ENCODE peak calls at places on chromosomes 16 and 17, in five cellular contexts. One of them, this sample, is unnamed. For H3K9me3, the result is how much of the 10 kb centered on the place peaks cover.

GRCh38 chr16:86574646-86575045 is 3.7 kb upstream of the FOXL1 start:
- DNase-seq in psoas muscle: no peak
- DNase-seq in pancreas: no peak
- DNase-seq in naive thymus-derived CD4-positive, alpha-beta T cell: no peak
- DNase-seq in A549: no peak
- DNase-seq in this sample: no peak

GRCh38 chr16:84595052-84595481 is 22.8 kb downstream of the COTL1 start:
- DNase-seq in psoas muscle: no peak
- DNase-seq in pancreas: no peak
- DNase-seq in naive thymus-derived CD4-positive, alpha-beta T cell: no peak
- DNase-seq in A549: no peak
- DNase-seq in this sample: no peak

GRCh38 chr17:79778504-79779087 is 648 bp downstream of the CBX2 start:
- DNase-seq in psoas muscle: no peak
- DNase-seq in pancreas: peak
- DNase-seq in naive thymus-derived CD4-positive, alpha-beta T cell: no peak
- DNase-seq in A549: no peak
- DNase-seq in this sample: peak

GRCh38 chr17:306536-307294 is 45.9 kb downstream of the RPH3AL start:
- DNase-seq in psoas muscle: no peak
- DNase-seq in pancreas: peak
- DNase-seq in naive thymus-derived CD4-positive, alpha-beta T cell: no peak
- DNase-seq in A549: no peak
- DNase-seq in this sample: no peak

GRCh38 chr16:15053904-15054303 is 2.0 kb downstream of the NTAN1 start:
- DNase-seq in psoas muscle: no peak
- DNase-seq in pancreas: no peak
- DNase-seq in naive thymus-derived CD4-positive, alpha-beta T cell: no peak
- DNase-seq in A549: no peak
- DNase-seq in this sample: no peak

GRCh38 chr16:2156025-2156848 is 655 bp downstream of the TRAF7 start:
- DNase-seq in psoas muscle: no peak
- DNase-seq in pancreas: peak
- DNase-seq in naive thymus-derived CD4-positive, alpha-beta T cell: no peak
- DNase-seq in A549: no peak
- DNase-seq in this sample: peak

GRCh38 chr16:8990445-8990844 is 26.7 kb upstream of the USP7 start:
- DNase-seq in psoas muscle: no peak
- DNase-seq in pancreas: no peak
- DNase-seq in naive thymus-derived CD4-positive, alpha-beta T cell: no peak
- DNase-seq in A549: no peak
- DNase-seq in this sample: no peak

GRCh38 chr17:3794890-3795757 is 5.9 kb downstream of the ITGAE start:
- DNase-seq in psoas muscle: no peak
- DNase-seq in pancreas: no peak
- DNase-seq in naive thymus-derived CD4-positive, alpha-beta T cell: no peak
- DNase-seq in A549: peak
- DNase-seq in this sample: peak

GRCh38 chr16:81198635-81199034 is 39.9 kb upstream of the BCO1 start:
- DNase-seq in psoas muscle: no peak
- DNase-seq in pancreas: no peak
- DNase-seq in naive thymus-derived CD4-positive, alpha-beta T cell: no peak
- DNase-seq in A549: peak
- DNase-seq in this sample: no peak

GRCh38 chr17:81556175-81556691 is 4.1 kb upstream of the FAAP100 start:
- DNase-seq in psoas muscle: no peak
- DNase-seq in pancreas: no peak
- DNase-seq in naive thymus-derived CD4-positive, alpha-beta T cell: no peak
- DNase-seq in A549: peak
- DNase-seq in this sample: no peak

GRCh38 chr17:45274033-45274432 is 12.1 kb upstream of the SPATA32 start:
- DNase-seq in psoas muscle: no peak
- DNase-seq in pancreas: no peak
- DNase-seq in naive thymus-derived CD4-positive, alpha-beta T cell: no peak
- DNase-seq in A549: no peak
- DNase-seq in this sample: no peak

GRCh38 chr17:10060526-10060925 is 137.9 kb downstream of the GAS7 start:
- DNase-seq in psoas muscle: no peak
- DNase-seq in pancreas: no peak
- DNase-seq in naive thymus-derived CD4-positive, alpha-beta T cell: no peak
- DNase-seq in A549: no peak
- DNase-seq in this sample: no peak

GRCh38 chr16:15592324-15592723 is 50.6 kb downstream of the MARF1 start:
- DNase-seq in psoas muscle: no peak
- DNase-seq in pancreas: no peak
- DNase-seq in naive thymus-derived CD4-positive, alpha-beta T cell: no peak
- DNase-seq in A549: no peak
- DNase-seq in this sample: no peak

GRCh38 chr17:81200695-81201580 is 21.8 kb downstream of the CEP131 start:
- DNase-seq in psoas muscle: no peak
- DNase-seq in pancreas: peak
- DNase-seq in naive thymus-derived CD4-positive, alpha-beta T cell: no peak
- DNase-seq in A549: peak
- DNase-seq in this sample: peak

GRCh38 chr16:76565542-76565941 is 288.3 kb downstream of the CNTNAP4 start:
- DNase-seq in psoas muscle: no peak
- DNase-seq in pancreas: no peak
- DNase-seq in naive thymus-derived CD4-positive, alpha-beta T cell: no peak
- DNase-seq in A549: no peak
- DNase-seq in this sample: no peak

GRCh38 chr17:80124351-80124981 is 22.5 kb downstream of the EIF4A3 start:
- DNase-seq in psoas muscle: no peak
- DNase-seq in pancreas: peak
- DNase-seq in naive thymus-derived CD4-positive, alpha-beta T cell: no peak
- DNase-seq in A549: peak
- DNase-seq in this sample: peak

GRCh38 chr17:39209317-39210092 is 9.4 kb downstream of the RPL19 start:
- DNase-seq in psoas muscle: peak
- DNase-seq in pancreas: no peak
- DNase-seq in naive thymus-derived CD4-positive, alpha-beta T cell: peak
- DNase-seq in A549: no peak
- DNase-seq in this sample: peak

GRCh38 chr16:17160285-17160854 is 310.4 kb downstream of the XYLT1 start:
- DNase-seq in psoas muscle: no peak
- DNase-seq in pancreas: no peak
- DNase-seq in naive thymus-derived CD4-positive, alpha-beta T cell: no peak
- DNase-seq in A549: no peak
- DNase-seq in this sample: peak

GRCh38 chr17:76626442-76626841 is 17.1 kb downstream of the ST6GALNAC1 start:
- DNase-seq in psoas muscle: no peak
- DNase-seq in pancreas: no peak
- DNase-seq in naive thymus-derived CD4-positive, alpha-beta T cell: no peak
- DNase-seq in A549: no peak
- DNase-seq in this sample: no peak

GRCh38 chr16:69820926-69821541 is 58.9 kb downstream of the WWP2 start:
- DNase-seq in psoas muscle: peak
- DNase-seq in pancreas: no peak
- DNase-seq in naive thymus-derived CD4-positive, alpha-beta T cell: no peak
- DNase-seq in A549: no peak
- DNase-seq in this sample: no peak

GRCh38 chr16:3295209-3295608 is 10.0 kb downstream of the TIGD7 start:
- DNase-seq in psoas muscle: no peak
- DNase-seq in pancreas: no peak
- DNase-seq in naive thymus-derived CD4-positive, alpha-beta T cell: no peak
- DNase-seq in A549: no peak
- DNase-seq in this sample: no peak
- H3K9me3 ChIP-seq in psoas muscle: half or more
- H3K9me3 ChIP-seq in pancreas: under half
- H3K9me3 ChIP-seq in naive thymus-derived CD4-positive, alpha-beta T cell: under half
- H3K9me3 ChIP-seq in A549: half or more
- H3K9me3 ChIP-seq in this sample: under half

GRCh38 chr16:82846806-82847205 is 220.0 kb downstream of the CDH13 start:
- DNase-seq in psoas muscle: no peak
- DNase-seq in pancreas: no peak
- DNase-seq in naive thymus-derived CD4-positive, alpha-beta T cell: no peak
- DNase-seq in A549: no peak
- DNase-seq in this sample: no peak
- H3K9me3 ChIP-seq in psoas muscle: under half
- H3K9me3 ChIP-seq in pancreas: under half
- H3K9me3 ChIP-seq in naive thymus-derived CD4-positive, alpha-beta T cell: under half
- H3K9me3 ChIP-seq in A549: under half
- H3K9me3 ChIP-seq in this sample: under half

DNA sequence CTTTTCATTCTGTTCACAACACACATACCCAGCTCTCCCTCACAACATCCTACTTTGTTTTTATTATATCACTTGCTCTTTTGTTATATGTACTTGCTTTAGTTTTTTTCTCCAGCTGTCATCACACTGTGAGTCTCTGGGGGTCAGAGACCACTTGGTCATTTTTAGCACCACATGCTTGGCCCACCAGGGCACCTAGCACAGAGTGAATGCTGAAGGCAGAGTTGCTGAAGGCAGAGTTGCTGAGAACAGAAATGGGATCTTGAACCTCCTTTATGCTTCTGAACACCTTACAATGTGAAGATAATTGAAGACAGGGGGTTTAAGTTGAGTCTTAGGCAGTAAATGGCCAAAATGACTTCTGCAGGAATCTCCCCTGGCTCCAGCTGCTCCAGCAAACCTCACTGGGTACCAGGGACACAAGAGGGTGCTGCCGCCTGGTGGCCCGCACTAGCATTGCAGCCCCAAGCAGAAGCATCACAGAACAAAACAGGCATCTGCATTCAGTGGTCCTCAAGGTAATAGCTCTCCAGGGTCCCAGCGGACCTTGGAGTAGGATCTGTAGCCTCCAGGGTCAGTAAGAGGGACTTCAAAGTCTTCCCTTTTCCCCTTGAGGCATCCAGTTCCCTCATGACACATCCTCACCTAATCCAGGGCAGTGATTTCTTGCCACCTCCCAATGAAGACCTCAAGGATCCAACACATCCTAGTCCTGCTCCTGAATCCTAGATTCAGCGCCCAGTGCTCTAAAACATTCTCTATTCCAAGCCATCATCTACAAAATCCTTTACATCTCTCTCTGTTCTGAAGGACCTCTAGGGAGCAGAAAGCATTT is 1972.6 kb downstream of the TP53TG3F start:
- DNase-seq in psoas muscle: no peak
- DNase-seq in pancreas: peak
- DNase-seq in naive thymus-derived CD4-positive, alpha-beta T cell: no peak
- DNase-seq in A549: peak
- DNase-seq in this sample: no peak
- H3K9me3 ChIP-seq in psoas muscle: under half
- H3K9me3 ChIP-seq in pancreas: under half
- H3K9me3 ChIP-seq in naive thymus-derived CD4-positive, alpha-beta T cell: under half
- H3K9me3 ChIP-seq in A549: under half
- H3K9me3 ChIP-seq in this sample: under half

GRCh38 chr17:5804226-5804625 is 219.9 kb upstream of the NLRP1 start:
- DNase-seq in psoas muscle: no peak
- DNase-seq in pancreas: no peak
- DNase-seq in naive thymus-derived CD4-positive, alpha-beta T cell: no peak
- DNase-seq in A549: no peak
- DNase-seq in this sample: no peak

GRCh38 chr17:5813357-5813756 is 229.0 kb upstream of the NLRP1 start:
- DNase-seq in psoas muscle: no peak
- DNase-seq in pancreas: no peak
- DNase-seq in naive thymus-derived CD4-positive, alpha-beta T cell: no peak
- DNase-seq in A549: no peak
- DNase-seq in this sample: no peak

GRCh38 chr17:5812590-5812989 is 228.3 kb upstream of the NLRP1 start:
- DNase-seq in psoas muscle: no peak
- DNase-seq in pancreas: no peak
- DNase-seq in naive thymus-derived CD4-positive, alpha-beta T cell: no peak
- DNase-seq in A549: no peak
- DNase-seq in this sample: no peak

GRCh38 chr17:5809056-5809455 is 224.7 kb upstream of the NLRP1 start:
- DNase-seq in psoas muscle: no peak
- DNase-seq in pancreas: no peak
- DNase-seq in naive thymus-derived CD4-positive, alpha-beta T cell: no peak
- DNase-seq in A549: no peak
- DNase-seq in this sample: no peak

GRCh38 chr17:5809580-5810188 is 225.4 kb upstream of the NLRP1 start:
- DNase-seq in psoas muscle: no peak
- DNase-seq in pancreas: no peak
- DNase-seq in naive thymus-derived CD4-positive, alpha-beta T cell: no peak
- DNase-seq in A549: peak
- DNase-seq in this sample: peak
- H3K9me3 ChIP-seq in psoas muscle: under half
- H3K9me3 ChIP-seq in pancreas: under half
- H3K9me3 ChIP-seq in naive thymus-derived CD4-positive, alpha-beta T cell: under half
- H3K9me3 ChIP-seq in A549: half or more
- H3K9me3 ChIP-seq in this sample: under half

DNA sequence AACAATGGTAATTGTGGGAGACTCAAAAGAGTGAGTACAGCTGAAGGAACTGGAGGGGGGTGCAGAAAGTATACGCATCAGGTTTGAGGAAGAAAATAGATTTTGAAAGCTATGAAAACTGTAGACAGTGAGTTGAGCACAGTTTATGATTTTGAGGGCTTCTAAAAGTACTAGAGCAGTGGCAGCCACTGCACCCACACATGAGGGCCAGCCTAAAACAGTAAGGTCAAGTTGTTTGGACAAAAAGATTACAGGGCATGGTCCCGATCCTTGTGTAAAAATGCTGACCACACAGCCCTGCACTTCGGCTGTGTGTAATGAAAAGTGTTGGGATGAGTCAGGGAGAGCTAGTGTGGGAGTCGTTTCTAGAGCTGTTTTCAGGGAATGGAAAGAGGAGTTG is 2282.1 kb downstream of the TP53TG3F start:
- DNase-seq in psoas muscle: no peak
- DNase-seq in pancreas: no peak
- DNase-seq in naive thymus-derived CD4-positive, alpha-beta T cell: no peak
- DNase-seq in A549: no peak
- DNase-seq in this sample: no peak
- H3K9me3 ChIP-seq in psoas muscle: under half
- H3K9me3 ChIP-seq in pancreas: under half
- H3K9me3 ChIP-seq in naive thymus-derived CD4-positive, alpha-beta T cell: under half
- H3K9me3 ChIP-seq in A549: under half
- H3K9me3 ChIP-seq in this sample: under half